ENCODE peak calls at places on chromosomes 4 and X, in ten cellular contexts. O is activated CD4-positive, alpha-beta T cell treated with anti-CD3 and anti-CD28 coated beads, Interleukin-2, amount 50 U/mL, for 48 hours; G is endothelial cell; X is AG09309; F is neural crest cell; E is OCI-LY7; J is lung; Z is fibroblast of lung; M is T-helper 2 cell; C is NCI-H2081. P is an unnamed sample.

GRCh38 chrX:42079968-42080367 is 156.6 kb upstream of the CASK start:
- DNase-seq in O (no peak), G (no peak), X (no peak), F (no peak), E (no peak), J (no peak), Z (peak), M (no peak), C (no peak), P (no peak)

GRCh38 chr4:141133146-141134006 is at the start of gene RNF150:
- DNase-seq in O (peak), G (peak), X (peak), F (peak), E (peak), J (peak), Z (peak), M (peak), C (peak), P (peak)

GRCh38 chrX:17674611-17675010 is 62.7 kb upstream of the SCML1 start:
- DNase-seq in O (no peak), G (no peak), X (no peak), F (no peak), E (no peak), J (no peak), Z (peak), M (no peak), C (no peak), P (no peak)

GRCh38 chr4:123452585-123452984 is 56.0 kb downstream of the SPRY1 start:
- DNase-seq in O (no peak), G (no peak), X (peak), F (no peak), E (peak), J (peak), Z (peak), M (no peak), C (peak), P (peak)

GRCh38 chrX:1477801-1478458 is 25.2 kb upstream of the ASMTL start:
- DNase-seq in O (peak), G (no peak), X (no peak), F (no peak), E (no peak), J (no peak), Z (no peak), M (no peak), C (no peak), P (no peak)

GRCh38 chr4:103032575-103032974 is 13.1 kb upstream of the SLC9B1 start:
- DNase-seq in O (no peak), G (peak), X (no peak), F (no peak), E (peak), J (no peak), Z (peak), M (peak), C (no peak), P (peak)

GRCh38 chr4:53541577-53542206 is 49.6 kb downstream of the LNX1 start:
- DNase-seq in O (no peak), G (no peak), X (peak), F (no peak), E (no peak), J (no peak), Z (peak), M (no peak), C (peak), P (peak)

GRCh38 chrX:70139736-70140135 is 6.5 kb downstream of the IGBP1 start:
- DNase-seq in O (no peak), G (no peak), X (no peak), F (no peak), E (no peak), J (no peak), Z (no peak), M (no peak), C (no peak), P (no peak)

GRCh38 chr4:105088110-105088879 is 58.4 kb upstream of the TET2 start:
- DNase-seq in O (no peak), G (no peak), X (peak), F (no peak), E (no peak), J (no peak), Z (peak), M (no peak), C (no peak), P (peak)